ENCODE peak calls at places on chromosomes 3 and 15, in five cellular contexts. R is transverse colon, Y is cardiac muscle cell, J is HFF-Myc, W is cardiac fibroblast. K is an unnamed sample.

GRCh38 chr3:157493627-157494550 is 9.3 kb downstream of the VEPH1 start:
- DNase-seq in R (no peak), Y (peak; percentile 83), J (peak; percentile 47), W (peak; percentile 82), K (no peak)

GRCh38 chr3:52004158-52004787 is 8.6 kb upstream of the RPL29 start:
- DNase-seq in R (no peak), Y (peak; percentile 73), J (no peak), W (peak; percentile 61), K (no peak)

GRCh38 chr3:187946981-187947380 is 201.7 kb upstream of the BCL6 start:
- DNase-seq in R (no peak), Y (no peak), J (no peak), W (no peak), K (no peak)

GRCh38 chr3:195403841-195404408 is 38.9 kb downstream of the ACAP2 start:
- DNase-seq in R (no peak), Y (peak; percentile 12), J (no peak), W (peak; percentile 57), K (no peak)

GRCh38 chr3:182124187-182124586 is 412.5 kb downstream of the SOX2 start:
- DNase-seq in R (no peak), Y (no peak), J (no peak), W (no peak), K (no peak)

GRCh38 chr3:43923101-43923979 is 232.6 kb downstream of the ABHD5 start:
- DNase-seq in R (no peak), Y (no peak), J (no peak), W (no peak), K (no peak)

GRCh38 chr3:71142440-71143161 is 440.9 kb downstream of the FOXP1 start:
- DNase-seq in R (no peak), Y (peak; percentile 20), J (no peak), W (peak; percentile 19), K (no peak)

GRCh38 chr3:66317750-66318366 is 97.1 kb downstream of the SLC25A26 start:
- DNase-seq in R (no peak), Y (no peak), J (no peak), W (no peak), K (no peak)

GRCh38 chr3:52405066-52405465 is 39.8 kb downstream of the SEMA3G start:
- DNase-seq in R (no peak), Y (no peak), J (no peak), W (no peak), K (no peak)

GRCh38 chr3:15602146-15602536 is 596 bp downstream of the BTD start:
- DNase-seq in R (no peak), Y (no peak), J (no peak), W (no peak), K (no peak)

GRCh38 chr15:90664650-90665287 is 52.4 kb upstream of the BLM start:
- DNase-seq in R (peak; percentile 31), Y (peak; percentile 61), J (no peak), W (peak; percentile 58), K (no peak)

GRCh38 chr15:85598203-85598602 is 196.5 kb downstream of the KLHL25 start:
- DNase-seq in R (no peak), Y (peak; percentile 37), J (no peak), W (no peak), K (no peak)

GRCh38 chr3:115227461-115227860 is 80.4 kb upstream of the ZBTB20 start:
- DNase-seq in R (no peak), Y (no peak), J (no peak), W (peak; percentile 18), K (no peak)

GRCh38 chr3:30581067-30581585 is 25.3 kb upstream of the TGFBR2 start:
- DNase-seq in R (no peak), Y (no peak), J (no peak), W (no peak), K (no peak)

GRCh38 chr3:26712211-26713026 is 89.8 kb downstream of the LRRC3B start:
- DNase-seq in R (no peak), Y (peak; percentile 35), J (peak; percentile 1), W (peak; percentile 51), K (no peak)

GRCh38 chr15:92797168-92798052 is 102.7 kb upstream of the CHD2 start:
- DNase-seq in R (no peak), Y (peak; percentile 86), J (peak; percentile 75), W (peak; percentile 87), K (peak; percentile 38)

GRCh38 chr3:137460944-137461343 is 303.2 kb upstream of the SOX14 start:
- DNase-seq in R (no peak), Y (no peak), J (no peak), W (no peak), K (no peak)

GRCh38 chr3:10774129-10774670 is 41.8 kb upstream of the SLC6A11 start:
- DNase-seq in R (no peak), Y (no peak), J (no peak), W (no peak), K (no peak)

GRCh38 chr3:73508330-73508954 is 116.3 kb downstream of the PDZRN3 start:
- DNase-seq in R (peak; percentile 54), Y (peak; percentile 80), J (peak; percentile 41), W (peak; percentile 82), K (no peak)

GRCh38 chr3:10417849-10418248 is 87.5 kb downstream of the ATP2B2 start:
- DNase-seq in R (no peak), Y (peak; percentile 34), J (no peak), W (peak; percentile 27), K (no peak)

GRCh38 chr3:4687167-4687566 is 194.0 kb downstream of the ITPR1 start:
- DNase-seq in R (no peak), Y (peak; percentile 28), J (no peak), W (no peak), K (no peak)

GRCh38 chr15:34357653-34358052 is 9.3 kb downstream of the LPCAT4 start:
- DNase-seq in R (no peak), Y (no peak), J (no peak), W (no peak), K (no peak)

GRCh38 chr15:58471341-58471740 is 39.5 kb downstream of the LIPC start:
- DNase-seq in R (no peak), Y (no peak), J (no peak), W (no peak), K (no peak)

GRCh38 chr3:39062180-39062579 is 10.4 kb downstream of the WDR48 start:
- DNase-seq in R (peak; percentile 11), Y (no peak), J (no peak), W (no peak), K (no peak)

GRCh38 chr15:67819636-67820035 is 5.7 kb upstream of the SKOR1 start:
- DNase-seq in R (no peak), Y (no peak), J (no peak), W (no peak), K (no peak)

GRCh38 chr3:101867521-101867920 is 18.2 kb downstream of the NFKBIZ start:
- DNase-seq in R (no peak), Y (no peak), J (no peak), W (peak; percentile 6), K (no peak)

GRCh38 chr15:65077981-65078352 is 1.4 kb downstream of the KBTBD13 start:
- DNase-seq in R (peak; percentile 89), Y (peak; percentile 75), J (no peak), W (peak; percentile 70), K (no peak)

GRCh38 chr15:26864664-26865191 is 2.1 kb upstream of the GABRA5 start:
- DNase-seq in R (no peak), Y (peak; percentile 52), J (peak; percentile 9), W (peak; percentile 62), K (no peak)

GRCh38 chr15:41401904-41402267 is 410 bp downstream of the NDUFAF1 start:
- DNase-seq in R (no peak), Y (no peak), J (no peak), W (no peak), K (no peak)

GRCh38 chr3:25870452-25870851 is 80.6 kb downstream of the OXSM start:
- DNase-seq in R (no peak), Y (no peak), J (no peak), W (peak; percentile 62), K (no peak)

GRCh38 chr3:33865133-33865532 is 66.7 kb downstream of the PDCD6IP start:
- DNase-seq in R (no peak), Y (no peak), J (no peak), W (no peak), K (no peak)

GRCh38 chr15:40511472-40512133 is 40.8 kb downstream of the CHST14 start:
- DNase-seq in R (peak; percentile 84), Y (peak; percentile 63), J (no peak), W (peak; percentile 38), K (no peak)

GRCh38 chr3:17195856-17196604 is 311.3 kb downstream of the PLCL2 start:
- DNase-seq in R (no peak), Y (peak; percentile 69), J (no peak), W (peak; percentile 58), K (no peak)
- TF ChIP-seq CTCF in R (no peak), Y (peak; percentile 43), J (no peak), W (peak; percentile 15), K (no peak)

GRCh38 chr3:94162700-94163099 is 99.8 kb downstream of the NSUN3 start:
- DNase-seq in R (no peak), Y (no peak), J (peak; percentile 25), W (peak; percentile 81), K (no peak)

GRCh38 chr3:94158461-94158860 is 95.6 kb downstream of the NSUN3 start:
- DNase-seq in R (no peak), Y (no peak), J (no peak), W (peak; percentile 8), K (no peak)

GRCh38 chr3:94159062-94159726 is 96.3 kb downstream of the NSUN3 start:
- DNase-seq in R (no peak), Y (peak; percentile 79), J (no peak), W (peak; percentile 86), K (no peak)
- H3K4me3 ChIP-seq in R (no peak overlapping the region), Y (no peak overlapping the region), J (no peak overlapping the region), W (no peak overlapping the region), K (peak overlapping the region; percentile 20)

GRCh38 chr3:120148187-120148954 is 54.1 kb upstream of the GSK3B start:
- DNase-seq in R (no peak), Y (no peak), J (no peak), W (no peak), K (no peak)

GRCh38 chr3:120145498-120146285 is 51.4 kb upstream of the GSK3B start:
- DNase-seq in R (no peak), Y (no peak), J (peak; percentile 45), W (peak; percentile 66), K (no peak)

GRCh38 chr3:120143676-120144075 is 49.4 kb upstream of the GSK3B start:
- DNase-seq in R (no peak), Y (no peak), J (no peak), W (no peak), K (no peak)

GRCh38 chr3:120144267-120144666 is 50.0 kb upstream of the GSK3B start:
- DNase-seq in R (no peak), Y (peak; percentile 54), J (no peak), W (peak; percentile 45), K (no peak)

GRCh38 chr3:120147072-120147871 is 53.0 kb upstream of the GSK3B start:
- DNase-seq in R (peak; percentile 46), Y (no peak), J (no peak), W (no peak), K (no peak)
- TF ChIP-seq CTCF in R (no peak), Y (no peak), J (peak; percentile 3), W (no peak), K (no peak)

GRCh38 chr15:31265090-31265870 is 61.4 kb upstream of the KLF13 start:
- DNase-seq in R (peak; percentile 60), Y (no peak), J (no peak), W (no peak), K (no peak)
- H3K4me3 ChIP-seq in R (no peak overlapping the region), Y (no peak overlapping the region), J (no peak overlapping the region), W (no peak overlapping the region), K (no peak overlapping the region)